ENCODE peak calls at places on chromosome 2, in four cellular contexts. G, V, S and L are unnamed samples.

GRCh38 chr2:6148887-6149286 is 456.7 kb downstream of the SOX11 start:
- DNase-seq in S (no peak), V (no peak), G (no peak), L (peak)

GRCh38 chr2:223104336-223104735 is 52.3 kb downstream of the KCNE4 start:
- DNase-seq in S (no peak), G (no peak), V (no peak), L (no peak)

GRCh38 chr2:180722551-180723239 is 257.7 kb upstream of the UBE2E3 start:
- DNase-seq in G (peak), S (no peak), V (no peak), L (peak)

GRCh38 chr2:210225461-210225798 is 183 bp upstream of the ACADL start:
- DNase-seq in V (no peak), S (no peak), G (no peak), L (peak)

GRCh38 chr2:132670961-132671781 is 1.2 kb upstream of the LYPD1 start:
- DNase-seq in S (no peak), V (no peak), G (no peak), L (peak)

GRCh38 chr2:188527110-188527509 is 235.4 kb downstream of the GULP1 start:
- DNase-seq in V (no peak), S (no peak), G (no peak), L (no peak)

GRCh38 chr2:26942543-26943295 is 27.7 kb upstream of the MAPRE3 start:
- DNase-seq in G (no peak), V (peak), S (peak), L (peak)

GRCh38 chr2:85988210-85988913 is 99.6 kb upstream of the ST3GAL5 start:
- DNase-seq in S (peak), G (no peak), V (no peak), L (no peak)

GRCh38 chr2:41326801-41327200 is 721.0 kb upstream of the PKDCC start:
- DNase-seq in V (no peak), S (no peak), G (no peak), L (no peak)

GRCh38 chr2:143575340-143575739 is 446.1 kb downstream of the ARHGAP15 start:
- DNase-seq in S (no peak), G (no peak), V (no peak), L (no peak)

GRCh38 chr2:33607905-33608304 is 8.8 kb upstream of the FAM98A start:
- DNase-seq in V (no peak), G (no peak), S (no peak), L (no peak)

GRCh38 chr2:27118525-27119329 is at the start of gene CGREF1:
- DNase-seq in V (peak), S (no peak), G (no peak), L (no peak)

GRCh38 chr2:18104583-18105224 is 226.2 kb downstream of the KCNS3 start:
- DNase-seq in V (no peak), G (no peak), S (no peak), L (no peak)

GRCh38 chr2:231683292-231683898 is 24.9 kb upstream of the PTMA start:
- DNase-seq in S (no peak), G (no peak), V (no peak), L (no peak)

GRCh38 chr2:119522561-119523110 is 1.6 kb downstream of the SCTR start:
- DNase-seq in S (no peak), G (no peak), V (no peak), L (no peak)

GRCh38 chr2:112449854-112450253 is 16.4 kb upstream of the RGPD8 start:
- DNase-seq in S (no peak), G (no peak), V (no peak), L (no peak)

GRCh38 chr2:208982831-208983230 is 441.0 kb upstream of the MAP2 start:
- DNase-seq in V (no peak), G (no peak), S (no peak), L (no peak)

GRCh38 chr2:162917626-162918025 is 79.1 kb upstream of the KCNH7 start:
- DNase-seq in S (no peak), G (no peak), V (no peak), L (no peak)

GRCh38 chr2:32746554-32747133 is 118.8 kb downstream of the TTC27 start:
- DNase-seq in V (no peak), G (no peak), S (no peak), L (no peak)

GRCh38 chr2:136714452-136714951 is 50.8 kb upstream of the THSD7B start:
- DNase-seq in G (no peak), V (no peak), S (no peak), L (no peak)

GRCh38 chr2:159497256-159497655 is 119.1 kb downstream of the BAZ2B start:
- DNase-seq in S (peak), G (peak), V (peak), L (peak)

GRCh38 chr2:241463276-241464135 is 44.9 kb downstream of the STK25 start:
- DNase-seq in V (no peak), G (no peak), S (no peak), L (no peak)

GRCh38 chr2:64327510-64328414 is 126.2 kb upstream of the LGALSL start:
- DNase-seq in G (no peak), S (no peak), V (peak), L (peak)

GRCh38 chr2:42967959-42968674 is 175.7 kb upstream of the HAAO start:
- DNase-seq in G (peak), V (no peak), S (peak), L (peak)

GRCh38 chr2:29293830-29294438 is 178.7 kb downstream of the CLIP4 start:
- DNase-seq in G (no peak), S (no peak), V (peak), L (peak)

GRCh38 chr2:227881866-227882517 is 10.6 kb downstream of the DAW1 start:
- DNase-seq in S (no peak), G (no peak), V (peak), L (no peak)

GRCh38 chr2:38092196-38092902 is 16.4 kb upstream of the CYP1B1 start:
- DNase-seq in S (peak), G (no peak), V (no peak), L (peak)

DNA sequence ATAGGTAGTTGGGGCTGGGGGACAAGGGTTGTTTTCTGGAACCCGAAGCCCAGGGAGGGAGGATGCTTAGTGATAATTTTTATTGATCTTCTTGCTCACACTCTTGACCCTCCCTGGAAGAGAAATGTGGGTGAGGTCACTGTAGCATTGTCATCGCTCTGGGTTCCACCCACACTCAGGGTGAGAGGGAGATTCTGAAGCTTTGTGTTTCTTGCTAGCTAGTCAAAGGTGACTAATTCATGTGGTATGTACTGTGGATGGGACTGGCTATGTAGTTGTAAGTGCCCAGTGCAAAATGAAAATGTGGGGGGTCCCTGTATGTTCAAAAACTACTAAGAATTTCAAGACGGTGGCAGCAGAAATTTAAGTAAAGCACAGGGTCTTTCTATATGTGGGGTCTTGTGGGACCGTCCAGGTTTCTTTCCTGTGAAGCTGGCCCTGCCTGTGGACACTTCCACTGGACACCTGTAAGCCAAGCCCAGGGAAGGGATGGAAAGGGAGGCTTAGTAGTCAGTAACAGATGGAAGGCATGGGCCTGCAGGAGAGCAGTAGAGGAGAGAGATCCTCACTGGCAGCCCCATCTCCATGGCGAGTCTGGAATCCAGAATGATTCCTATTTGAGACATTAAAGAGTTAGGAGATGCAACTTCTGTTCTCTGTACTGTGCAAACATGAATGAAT is 35.0 kb downstream of the TSN start:
- DNase-seq in G (peak), V (no peak), S (no peak), L (peak)
- H3K4me3 ChIP-seq in G (no peak), V (no peak), S (no peak), L (no peak)

GRCh38 chr2:47438084-47438483 is 35.1 kb downstream of the MSH2 start:
- DNase-seq in V (no peak), S (no peak), G (no peak), L (no peak)

DNA sequence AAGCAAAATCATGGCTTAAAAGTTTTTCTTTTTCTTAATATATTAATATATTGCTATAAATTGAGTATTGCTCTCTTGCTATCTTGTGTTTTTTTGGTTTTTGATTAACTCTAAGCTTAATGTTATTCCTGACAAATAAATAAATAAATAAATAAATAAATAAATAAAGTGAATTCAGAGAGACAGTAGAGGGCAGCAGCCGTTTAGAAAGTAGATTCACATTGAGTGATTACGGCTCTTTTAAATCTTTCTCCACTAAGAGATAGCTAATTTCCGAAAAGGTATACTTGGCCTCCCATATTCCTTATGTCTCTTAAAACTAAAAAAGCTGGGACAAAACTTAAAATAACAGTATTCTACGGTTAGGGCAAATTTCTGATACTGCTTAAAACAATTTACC is 34.3 kb downstream of the MSH2 start:
- DNase-seq in V (peak), S (no peak), G (no peak), L (peak)
- TF ChIP-seq CTCF in V (peak), S (no peak), G (peak), L (peak)

GRCh38 chr2:205675861-205676516 is 6.3 kb upstream of the NRP2 start:
- DNase-seq in V (peak), G (no peak), S (no peak), L (peak)
- H3K4me3 ChIP-seq in V (no peak), G (no peak), S (no peak), L (no peak)

GRCh38 chr2:215442392-215442787 is 6.5 kb upstream of the FN1 start:
- DNase-seq in G (no peak), V (peak), S (no peak), L (no peak)
- TF ChIP-seq CTCF in G (no peak), V (peak), S (no peak), L (no peak)

GRCh38 chr2:62321890-62322289 is 126.0 kb downstream of the B3GNT2 start:
- DNase-seq in V (peak), G (no peak), S (no peak), L (no peak)

GRCh38 chr2:62325398-62325797 is 129.5 kb downstream of the B3GNT2 start:
- DNase-seq in S (no peak), V (no peak), G (no peak), L (no peak)

GRCh38 chr2:62330959-62331358 is 135.0 kb downstream of the B3GNT2 start:
- DNase-seq in G (no peak), S (no peak), V (no peak), L (no peak)

GRCh38 chr2:62329797-62330196 is 133.9 kb downstream of the B3GNT2 start:
- DNase-seq in S (no peak), G (no peak), V (no peak), L (no peak)

DNA sequence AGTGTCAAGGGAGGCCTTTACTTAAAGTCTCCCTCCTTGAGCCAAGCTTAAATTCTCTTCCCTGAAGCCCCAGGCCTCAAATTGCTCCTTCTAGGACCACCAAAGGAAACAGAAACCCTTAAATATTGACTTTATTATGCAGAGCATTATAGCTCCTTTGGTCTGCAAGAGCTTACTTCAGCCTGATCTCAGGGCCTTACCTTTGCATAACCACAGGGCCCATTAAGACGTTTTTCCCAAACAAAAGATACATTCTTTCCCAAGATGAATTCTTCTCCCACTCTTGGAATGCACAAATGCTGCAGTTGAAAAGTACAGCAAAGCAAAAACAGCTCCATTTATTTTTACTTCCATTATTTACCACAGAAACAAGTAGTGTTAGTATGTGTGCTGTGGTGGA is 130.8 kb downstream of the B3GNT2 start:
- DNase-seq in S (no peak), G (no peak), V (no peak), L (no peak)
- H3K4me3 ChIP-seq in S (no peak), G (no peak), V (no peak), L (no peak)

GRCh38 chr2:100741880-100742814 is 77.8 kb upstream of the NPAS2 start:
- DNase-seq in V (no peak), G (peak), S (no peak), L (peak)
- TF ChIP-seq CTCF in V (no peak), G (no peak), S (no peak), L (no peak)

GRCh38 chr2:240437181-240437860 is 1.9 kb downstream of the GPC1 start:
- DNase-seq in G (no peak), V (no peak), S (no peak), L (no peak)
- H3K4me3 ChIP-seq in G (peak), V (no peak), S (no peak), L (peak)